ENCODE peak calls at places on chromosomes 6 and 20, in six cellular contexts. R is GM10248, U is heart left ventricle, X is tibial artery, T is A549, O is HFFc6. L is an unnamed sample.

GRCh38 chr20:9838378-9839295 is at the start of gene PAK5:
- DNase-seq in X (no peak), R (no peak), O (no peak), U (peak; percentile 20), T (peak; percentile 68), L (no peak)

GRCh38 chr20:59268827-59269226 is 31.6 kb upstream of the EDN3 start:
- DNase-seq in T (no peak), X (no peak), O (no peak), R (no peak), U (no peak), L (no peak)

GRCh38 chr20:57004416-57004815 is 262.0 kb downstream of the BMP7 start:
- DNase-seq in U (no peak), X (no peak), R (no peak), O (no peak), T (no peak), L (no peak)

GRCh38 chr6:43803783-43804549 is 34.0 kb downstream of the VEGFA start:
- DNase-seq in R (no peak), U (no peak), T (no peak), O (peak; percentile 11), X (no peak), L (no peak)

GRCh38 chr6:137033828-137034227 is 10.9 kb downstream of the IL20RA start:
- DNase-seq in T (no peak), X (no peak), R (peak; percentile 53), O (no peak), U (no peak), L (no peak)

GRCh38 chr20:14142964-14143627 is 147.8 kb downstream of the MACROD2 start:
- DNase-seq in T (peak; percentile 42), U (no peak), R (no peak), X (no peak), O (no peak), L (no peak)

GRCh38 chr20:7155282-7155681 is 387.8 kb downstream of the BMP2 start:
- DNase-seq in R (no peak), U (no peak), T (no peak), X (no peak), O (no peak), L (no peak)

GRCh38 chr20:49858076-49858565 is 45.5 kb downstream of the SLC9A8 start:
- DNase-seq in U (no peak), T (no peak), O (no peak), X (no peak), R (no peak), L (no peak)

GRCh38 chr6:48032156-48032555 is 78.8 kb downstream of the PTCHD4 start:
- DNase-seq in X (no peak), R (no peak), O (peak; percentile 72), T (peak; percentile 8), U (no peak), L (no peak)

GRCh38 chr6:108521616-108522107 is 39.1 kb upstream of the FOXO3 start:
- DNase-seq in U (no peak), R (no peak), X (no peak), O (no peak), T (no peak), L (no peak)

GRCh38 chr6:7640607-7641577 is 50.9 kb downstream of the SNRNP48 start:
- DNase-seq in T (peak; percentile 47), U (no peak), X (no peak), O (peak; percentile 90), R (no peak), L (no peak)
- TF ChIP-seq CTCF in T (no peak), U (no peak), X (no peak), O (peak; percentile 45), R (no peak), L (no peak)

GRCh38 chr6:54103485-54103884 is 7.8 kb upstream of the MLIP start:
- DNase-seq in R (no peak), O (no peak), U (no peak), T (no peak), X (no peak), L (no peak)
- TF ChIP-seq CTCF in R (no peak), O (no peak), U (no peak), T (no peak), X (no peak), L (no peak)

DNA sequence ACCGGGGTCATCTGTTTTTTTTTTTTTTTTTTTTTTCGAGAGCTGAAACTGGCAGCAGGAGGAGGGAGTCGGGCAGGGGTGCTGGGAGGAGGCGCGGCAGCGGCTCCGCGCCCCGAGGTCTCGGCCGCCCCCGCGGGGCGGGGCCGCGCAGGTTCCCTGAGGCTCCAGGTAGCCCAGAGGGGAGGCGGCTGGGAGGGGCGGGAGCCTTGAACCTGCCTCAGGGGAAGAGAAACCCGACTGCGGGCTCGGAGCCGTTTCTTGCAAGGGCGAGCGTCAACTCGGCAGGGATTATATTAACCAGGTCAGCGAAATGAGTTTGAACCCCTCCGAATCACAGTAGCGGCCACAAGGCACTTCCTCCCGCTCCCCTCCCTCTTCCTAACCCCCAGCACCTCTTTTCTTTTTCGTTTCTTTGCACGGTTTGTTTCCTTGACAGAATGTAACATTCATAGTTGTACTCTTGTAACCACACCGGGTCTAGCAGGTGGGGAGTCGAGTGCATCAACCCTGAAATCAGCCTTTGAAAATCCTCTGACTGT is 2.0 kb downstream of the MYB start:
- DNase-seq in U (no peak), O (no peak), R (peak; percentile 83), X (no peak), T (no peak), L (peak; percentile 46)
- TF ChIP-seq CTCF in U (no peak), O (no peak), R (no peak), X (no peak), T (no peak), L (no peak)

GRCh38 chr6:117602151-117602898 is at the start of gene GOPC:
- DNase-seq in R (peak; percentile 96), U (peak; percentile 96), O (peak; percentile 98), T (peak; percentile 97), X (peak; percentile 97), L (peak; percentile 85)
- TF ChIP-seq CTCF in R (no peak), U (no peak), O (peak; percentile 64), T (no peak), X (no peak), L (no peak)

GRCh38 chr6:165562421-165563090 is 100.5 kb downstream of the PDE10A start:
- DNase-seq in R (no peak), O (no peak), T (no peak), U (no peak), X (no peak), L (no peak)
- TF ChIP-seq CTCF in R (no peak), O (no peak), T (no peak), U (no peak), X (no peak), L (no peak)

GRCh38 chr6:110621061-110621460 is 144.6 kb upstream of the SLC22A16 start:
- DNase-seq in X (no peak), T (no peak), O (no peak), R (no peak), U (no peak), L (no peak)

GRCh38 chr6:110620065-110620464 is 143.7 kb upstream of the SLC22A16 start:
- DNase-seq in O (no peak), R (no peak), T (no peak), X (no peak), U (no peak), L (no peak)

GRCh38 chr6:110617057-110617456 is 140.6 kb upstream of the SLC22A16 start:
- DNase-seq in O (no peak), X (no peak), T (no peak), R (peak; percentile 26), U (no peak), L (no peak)

GRCh38 chr6:110619275-110619908 is 143.0 kb upstream of the SLC22A16 start:
- DNase-seq in R (no peak), U (no peak), O (no peak), T (no peak), X (no peak), L (no peak)

GRCh38 chr6:110618591-110619267 is 142.3 kb upstream of the SLC22A16 start:
- DNase-seq in T (peak; percentile 29), O (peak; percentile 21), X (no peak), R (no peak), U (no peak), L (no peak)
- TF ChIP-seq CTCF in T (peak; percentile 27), O (peak; percentile 53), X (no peak), R (peak; percentile 9), U (peak; percentile 27), L (no peak)

DNA sequence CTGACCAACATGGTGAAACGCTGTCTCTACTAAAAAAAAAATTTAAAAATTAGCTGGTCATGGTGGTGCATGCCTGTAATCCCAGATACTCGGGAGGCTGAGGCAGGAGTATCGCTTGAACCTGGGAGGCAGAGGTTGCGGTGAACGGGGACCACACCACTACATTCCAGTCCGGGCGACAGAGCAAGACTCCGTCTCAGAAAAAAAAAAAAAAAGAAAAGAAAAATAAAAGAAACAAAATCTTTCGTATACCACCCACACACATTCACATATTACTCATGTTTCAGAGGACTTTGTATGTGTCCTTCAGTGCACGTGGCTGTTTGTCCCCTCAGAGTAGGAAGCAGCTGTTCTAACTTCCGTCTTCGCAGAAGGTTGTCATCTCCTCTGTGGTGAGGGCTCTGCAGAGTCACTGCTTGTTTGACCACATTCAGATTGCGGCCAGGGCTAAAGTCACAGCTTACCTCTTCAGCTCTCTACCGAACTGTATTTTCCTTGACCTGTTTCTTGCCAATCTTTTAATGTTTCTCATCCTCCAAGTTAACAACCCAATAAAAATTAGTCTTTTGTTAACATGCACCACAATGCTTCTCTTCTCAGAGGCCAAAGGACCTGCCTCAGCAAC is 36.6 kb upstream of the HIVEP1 start:
- DNase-seq in U (peak; percentile 18), R (peak; percentile 64), O (no peak), X (peak; percentile 36), T (no peak), L (no peak)
- TF ChIP-seq CTCF in U (no peak), R (no peak), O (no peak), X (no peak), T (no peak), L (no peak)

DNA sequence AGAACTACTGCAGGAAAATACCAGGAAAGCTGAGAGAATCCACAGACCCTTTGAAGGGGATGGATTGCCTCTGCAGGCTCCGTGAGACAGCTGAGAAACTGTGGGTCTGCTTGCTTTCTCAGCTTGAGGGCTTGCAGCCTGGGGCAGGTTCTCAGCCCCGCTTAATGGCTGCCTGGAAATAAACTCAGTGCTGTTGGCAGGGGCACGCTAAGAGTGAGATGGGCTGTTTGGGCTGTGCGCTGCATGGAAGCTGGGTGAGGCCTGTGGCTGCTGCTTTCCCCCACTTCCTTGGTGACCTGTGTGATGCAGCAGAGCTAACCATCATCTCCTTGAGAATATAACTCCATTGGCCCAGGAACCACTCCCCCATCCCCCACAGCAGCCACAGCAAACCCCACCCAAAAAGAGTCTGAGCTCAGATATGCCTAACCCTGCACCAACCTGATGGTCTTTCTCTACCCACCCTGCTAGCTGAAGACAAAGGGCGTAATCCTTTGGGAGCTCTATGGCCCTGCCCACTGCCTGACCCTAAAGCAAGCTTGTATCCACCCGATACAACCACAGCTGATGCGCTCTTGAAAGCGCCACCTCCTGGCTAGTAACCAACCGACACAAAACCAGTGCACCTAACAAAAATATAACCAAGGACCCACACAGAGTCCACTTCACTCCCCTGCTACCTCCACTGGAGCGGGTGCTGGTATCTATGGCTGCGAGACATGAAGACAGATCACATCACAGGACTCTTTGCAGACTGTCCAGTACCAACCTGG is 800.6 kb upstream of the MAP3K7 start:
- DNase-seq in U (no peak), O (no peak), T (no peak), R (no peak), X (no peak), L (no peak)
- TF ChIP-seq CTCF in U (no peak), O (no peak), T (no peak), R (no peak), X (no peak), L (no peak)

L was measured in activated B cell treated with CpG ODN at 0.5 μM for 24 hours.